ENCODE peak calls at places on chromosomes 11 and 22, in ten cellular contexts. P is WTC11; R is GM13976; H is effector CD4-positive, alpha-beta T cell; E is anterior cingulate cortex; W is activated naive CD8-positive, alpha-beta T cell treated with anti-CD3 and anti-CD28 coated beads, Interleukin-2, amount 50 U/mL, for 24 hours; A is activated CD4-positive, CD25-positive, alpha-beta regulatory T cell treated with anti-CD3 and anti-CD28 coated beads, Interleukin-2, amount 50 U/mL, for 16 hours; B is HT1080; D is activated CD8-positive, alpha-beta T cell treated with anti-CD3 and anti-CD28 coated beads for 36 hours; S is cardiac muscle cell. U is an unnamed sample.

GRCh38 chr11:61812736-61813411 is 3.9 kb downstream of the FADS1 start:
- DNase-seq in P (no peak), R (no peak), H (no peak), E (no peak), W (no peak), A (no peak), B (no peak), D (no peak), S (no peak), U (no peak)

GRCh38 chr22:37025500-37026070 is 6.0 kb downstream of the MPST start:
- DNase-seq in P (no peak), R (no peak), H (no peak), E (no peak), W (no peak), A (no peak), B (no peak), D (no peak), S (no peak), U (no peak)

GRCh38 chr11:65382036-65382803 is at the start of gene SLC25A45:
- DNase-seq in P (peak), R (peak), H (peak), E (peak), W (peak), A (peak), B (peak), D (peak), S (peak), U (peak)

GRCh38 chr11:135033545-135033944 is 621.5 kb upstream of the B3GAT1 start:
- DNase-seq in P (peak), R (no peak), H (no peak), E (peak), W (no peak), A (no peak), B (no peak), D (no peak), S (peak), U (peak)

GRCh38 chr11:94537051-94537600 is 6.6 kb upstream of the FUT4 start:
- DNase-seq in P (no peak), R (no peak), H (no peak), E (no peak), W (no peak), A (no peak), B (no peak), D (no peak), S (peak), U (no peak)

GRCh38 chr11:47234669-47235075 is 13.9 kb downstream of the ACP2 start:
- DNase-seq in P (no peak), R (no peak), H (peak), E (no peak), W (peak), A (no peak), B (no peak), D (peak), S (peak), U (peak)

GRCh38 chr11:73464347-73464746 is 88.1 kb downstream of the RELT start:
- DNase-seq in P (no peak), R (no peak), H (no peak), E (no peak), W (no peak), A (no peak), B (no peak), D (no peak), S (peak), U (no peak)

GRCh38 chr11:108198833-108199232 is 23.6 kb downstream of the NPAT start:
- DNase-seq in P (no peak), R (no peak), H (no peak), E (no peak), W (no peak), A (no peak), B (no peak), D (no peak), S (peak), U (no peak)

GRCh38 chr22:22429374-22430108 is 79.0 kb downstream of the ZNF280B start:
- DNase-seq in P (no peak), R (no peak), H (no peak), E (no peak), W (no peak), A (no peak), B (no peak), D (no peak), S (peak), U (no peak)

GRCh38 chr22:25892678-25893077 is 150.7 kb downstream of the MYO18B start:
- DNase-seq in P (no peak), R (no peak), H (no peak), E (no peak), W (no peak), A (no peak), B (no peak), D (no peak), S (no peak), U (peak)

GRCh38 chr11:86537541-86538222 is 134.7 kb downstream of the ME3 start:
- DNase-seq in P (no peak), R (no peak), H (no peak), E (no peak), W (no peak), A (no peak), B (peak), D (no peak), S (peak), U (no peak)

GRCh38 chr11:107017433-107018227 is 646 bp downstream of the GUCY1A2 start:
- DNase-seq in P (peak), R (peak), H (no peak), E (peak), W (peak), A (no peak), B (peak), D (peak), S (peak), U (peak)

U was measured in SK-N-SH.